ENCODE peak calls at places on chromosomes 5 and 9, in four cellular contexts. One of them, this sample, is unnamed.

GRCh38 chr5:1320436-1321344 is 24.2 kb downstream of the CLPTM1L start:
- DNase-seq in SK-N-SH: no peak
- DNase-seq in MM.1S: peak
- DNase-seq in CD8-positive, alpha-beta memory T cell: no peak
- DNase-seq in this sample: no peak

GRCh38 chr5:178314961-178315820 is 82.6 kb upstream of the PHYKPL start:
- DNase-seq in SK-N-SH: no peak
- DNase-seq in MM.1S: no peak
- DNase-seq in CD8-positive, alpha-beta memory T cell: no peak
- DNase-seq in this sample: no peak

GRCh38 chr9:2227468-2227867 is 212.3 kb downstream of the SMARCA2 start:
- DNase-seq in SK-N-SH: no peak
- DNase-seq in MM.1S: no peak
- DNase-seq in CD8-positive, alpha-beta memory T cell: no peak
- DNase-seq in this sample: no peak

GRCh38 chr5:176735383-176736265 is 74.7 kb upstream of the UNC5A start:
- DNase-seq in SK-N-SH: peak
- DNase-seq in MM.1S: no peak
- DNase-seq in CD8-positive, alpha-beta memory T cell: no peak
- DNase-seq in this sample: no peak

GRCh38 chr5:176320577-176320976 is 41.0 kb downstream of the KIAA1191 start:
- DNase-seq in SK-N-SH: no peak
- DNase-seq in MM.1S: no peak
- DNase-seq in CD8-positive, alpha-beta memory T cell: no peak
- DNase-seq in this sample: no peak

GRCh38 chr5:55864606-55865541 is 13.7 kb downstream of the IL31RA start:
- DNase-seq in SK-N-SH: no peak
- DNase-seq in MM.1S: no peak
- DNase-seq in CD8-positive, alpha-beta memory T cell: no peak
- DNase-seq in this sample: no peak

GRCh38 chr5:143376911-143377838 is 26.3 kb downstream of the NR3C1 start:
- DNase-seq in SK-N-SH: no peak
- DNase-seq in MM.1S: no peak
- DNase-seq in CD8-positive, alpha-beta memory T cell: no peak
- DNase-seq in this sample: no peak

GRCh38 chr9:18810581-18810980 is 222.4 kb downstream of the SAXO1 start:
- DNase-seq in SK-N-SH: no peak
- DNase-seq in MM.1S: no peak
- DNase-seq in CD8-positive, alpha-beta memory T cell: no peak
- DNase-seq in this sample: no peak

GRCh38 chr9:115036691-115037090 is 81.3 kb downstream of the TNC start:
- DNase-seq in SK-N-SH: no peak
- DNase-seq in MM.1S: no peak
- DNase-seq in CD8-positive, alpha-beta memory T cell: no peak
- DNase-seq in this sample: no peak

GRCh38 chr5:125263346-125263745 is 516.9 kb upstream of the ZNF608 start:
- DNase-seq in SK-N-SH: no peak
- DNase-seq in MM.1S: no peak
- DNase-seq in CD8-positive, alpha-beta memory T cell: no peak
- DNase-seq in this sample: no peak

GRCh38 chr5:56530031-56530430 is 285.3 kb upstream of the MAP3K1 start:
- DNase-seq in SK-N-SH: no peak
- DNase-seq in MM.1S: no peak
- DNase-seq in CD8-positive, alpha-beta memory T cell: no peak
- DNase-seq in this sample: no peak

GRCh38 chr9:89723696-89724095 is 118.9 kb downstream of the GADD45G start:
- DNase-seq in SK-N-SH: no peak
- DNase-seq in MM.1S: no peak
- DNase-seq in CD8-positive, alpha-beta memory T cell: no peak
- DNase-seq in this sample: no peak

GRCh38 chr5:80369521-80369920 is 38.3 kb upstream of the ZFYVE16 start:
- DNase-seq in SK-N-SH: no peak
- DNase-seq in MM.1S: no peak
- DNase-seq in CD8-positive, alpha-beta memory T cell: no peak
- DNase-seq in this sample: no peak

GRCh38 chr9:122244349-122244748 is 15.6 kb upstream of the LHX6 start:
- DNase-seq in SK-N-SH: no peak
- DNase-seq in MM.1S: no peak
- DNase-seq in CD8-positive, alpha-beta memory T cell: no peak
- DNase-seq in this sample: no peak

GRCh38 chr5:23840083-23840482 is 332.7 kb downstream of the PRDM9 start:
- DNase-seq in SK-N-SH: no peak
- DNase-seq in MM.1S: no peak
- DNase-seq in CD8-positive, alpha-beta memory T cell: no peak
- DNase-seq in this sample: no peak

GRCh38 chr9:84860423-84861115 is 191.0 kb downstream of the NTRK2 start:
- DNase-seq in SK-N-SH: no peak
- DNase-seq in MM.1S: no peak
- DNase-seq in CD8-positive, alpha-beta memory T cell: no peak
- DNase-seq in this sample: no peak

GRCh38 chr9:84862786-84863185 is 193.3 kb downstream of the NTRK2 start:
- DNase-seq in SK-N-SH: no peak
- DNase-seq in MM.1S: no peak
- DNase-seq in CD8-positive, alpha-beta memory T cell: no peak
- DNase-seq in this sample: no peak

GRCh38 chr9:84863372-84863771 is 193.8 kb downstream of the NTRK2 start:
- DNase-seq in SK-N-SH: no peak
- DNase-seq in MM.1S: no peak
- DNase-seq in CD8-positive, alpha-beta memory T cell: no peak
- DNase-seq in this sample: no peak

GRCh38 chr9:84858373-84858772 is 188.8 kb downstream of the NTRK2 start:
- DNase-seq in SK-N-SH: no peak
- DNase-seq in MM.1S: no peak
- DNase-seq in CD8-positive, alpha-beta memory T cell: no peak
- DNase-seq in this sample: no peak

GRCh38 chr9:84862308-84862707 is 192.8 kb downstream of the NTRK2 start:
- DNase-seq in SK-N-SH: no peak
- DNase-seq in MM.1S: no peak
- DNase-seq in CD8-positive, alpha-beta memory T cell: no peak
- DNase-seq in this sample: no peak
- H3K27ac ChIP-seq in SK-N-SH: no peak
- H3K27ac ChIP-seq in MM.1S: no peak
- H3K27ac ChIP-seq in CD8-positive, alpha-beta memory T cell: no peak
- H3K27ac ChIP-seq in this sample: no peak

GRCh38 chr9:125189361-125190289 is at the start of gene PPP6C:
- DNase-seq in SK-N-SH: peak
- DNase-seq in MM.1S: peak
- DNase-seq in CD8-positive, alpha-beta memory T cell: peak
- DNase-seq in this sample: peak
- H3K27ac ChIP-seq in SK-N-SH: peak
- H3K27ac ChIP-seq in MM.1S: peak
- H3K27ac ChIP-seq in CD8-positive, alpha-beta memory T cell: peak
- H3K27ac ChIP-seq in this sample: peak

DNA sequence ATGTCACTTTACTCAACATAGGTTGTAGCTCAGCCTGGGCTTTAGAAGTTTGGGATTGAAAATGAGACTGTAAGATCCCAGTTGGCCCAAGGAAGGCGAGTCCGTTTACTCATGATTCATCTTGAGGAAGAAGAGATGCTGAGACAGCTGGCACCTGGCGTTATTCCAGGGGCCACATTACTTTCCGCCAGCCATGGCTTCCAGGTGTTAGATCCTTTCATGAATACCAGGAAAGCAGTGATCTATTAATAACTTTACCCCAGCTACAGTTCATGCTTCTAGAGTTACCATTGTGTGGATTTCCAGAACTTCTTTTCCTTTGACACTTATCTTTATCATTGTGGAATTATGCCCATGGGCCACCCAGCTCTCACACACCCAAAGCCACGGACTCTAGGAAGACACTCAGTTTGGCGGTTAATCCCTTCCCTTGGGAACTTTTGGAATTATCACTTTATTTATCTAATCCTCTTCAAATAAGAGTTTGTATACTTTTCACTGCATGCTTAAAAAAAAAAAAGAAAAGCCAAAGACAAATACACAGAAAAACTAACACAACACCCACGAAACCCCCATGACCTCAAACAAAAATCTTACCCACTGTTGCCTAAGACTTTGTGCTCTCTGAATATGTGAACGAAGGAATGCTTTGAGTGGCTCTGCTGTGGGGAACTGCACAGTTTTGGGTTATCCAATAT is 26.9 kb downstream of the RAI14 start:
- DNase-seq in SK-N-SH: no peak
- DNase-seq in MM.1S: no peak
- DNase-seq in CD8-positive, alpha-beta memory T cell: no peak
- DNase-seq in this sample: no peak
- H3K27ac ChIP-seq in SK-N-SH: no peak
- H3K27ac ChIP-seq in MM.1S: no peak
- H3K27ac ChIP-seq in CD8-positive, alpha-beta memory T cell: no peak
- H3K27ac ChIP-seq in this sample: no peak

GRCh38 chr5:169426674-169427250 is 125.8 kb upstream of the SLIT3 start:
- DNase-seq in SK-N-SH: no peak
- DNase-seq in MM.1S: no peak
- DNase-seq in CD8-positive, alpha-beta memory T cell: no peak
- DNase-seq in this sample: no peak
- H3K27ac ChIP-seq in SK-N-SH: no peak
- H3K27ac ChIP-seq in MM.1S: no peak
- H3K27ac ChIP-seq in CD8-positive, alpha-beta memory T cell: no peak
- H3K27ac ChIP-seq in this sample: no peak

GRCh38 chr9:84330246-84330645 is 10.3 kb downstream of the SLC28A3 start:
- DNase-seq in SK-N-SH: no peak
- DNase-seq in MM.1S: no peak
- DNase-seq in CD8-positive, alpha-beta memory T cell: no peak
- DNase-seq in this sample: no peak

GRCh38 chr9:84325347-84325982 is 15.1 kb downstream of the SLC28A3 start:
- DNase-seq in SK-N-SH: no peak
- DNase-seq in MM.1S: no peak
- DNase-seq in CD8-positive, alpha-beta memory T cell: no peak
- DNase-seq in this sample: no peak

GRCh38 chr9:84337252-84337651 is 3.3 kb downstream of the SLC28A3 start:
- DNase-seq in SK-N-SH: no peak
- DNase-seq in MM.1S: no peak
- DNase-seq in CD8-positive, alpha-beta memory T cell: no peak
- DNase-seq in this sample: no peak

GRCh38 chr9:84327184-84327583 is 13.4 kb downstream of the SLC28A3 start:
- DNase-seq in SK-N-SH: no peak
- DNase-seq in MM.1S: no peak
- DNase-seq in CD8-positive, alpha-beta memory T cell: no peak
- DNase-seq in this sample: no peak

DNA sequence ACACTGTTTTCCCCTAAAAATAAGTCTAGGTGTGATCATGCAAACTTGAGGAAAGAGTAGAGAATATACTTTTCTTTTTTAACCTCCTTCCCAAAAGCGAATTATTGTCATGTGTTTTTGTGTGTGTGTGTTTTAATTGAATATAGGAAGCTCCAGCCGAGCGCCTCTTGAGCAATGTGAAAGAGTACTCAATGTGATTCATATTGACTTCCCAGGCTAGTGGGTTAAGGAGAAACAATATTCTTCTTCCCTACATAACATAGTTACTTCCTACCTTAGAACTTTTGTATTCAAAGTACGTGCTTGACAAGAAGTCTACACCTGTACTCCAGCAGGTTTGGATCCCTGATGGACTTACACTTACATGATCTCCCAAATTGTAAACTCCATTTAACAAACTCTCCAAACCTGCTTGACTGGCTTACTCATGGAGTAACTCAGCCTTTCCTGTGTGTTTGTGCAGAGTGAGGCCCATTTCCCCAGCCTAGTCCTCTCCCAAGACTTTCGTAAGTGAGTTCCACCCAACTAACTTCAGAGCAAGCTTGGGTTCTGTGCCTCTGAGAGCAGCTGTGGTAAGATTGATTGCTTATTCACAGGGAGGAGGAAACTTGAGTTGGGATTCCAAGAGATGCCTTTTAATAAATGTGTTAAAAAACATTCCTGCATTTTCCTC is 9.3 kb downstream of the SLC28A3 start:
- DNase-seq in SK-N-SH: no peak
- DNase-seq in MM.1S: no peak
- DNase-seq in CD8-positive, alpha-beta memory T cell: no peak
- DNase-seq in this sample: no peak
- H3K27ac ChIP-seq in SK-N-SH: no peak
- H3K27ac ChIP-seq in MM.1S: no peak
- H3K27ac ChIP-seq in CD8-positive, alpha-beta memory T cell: no peak
- H3K27ac ChIP-seq in this sample: no peak

DNA sequence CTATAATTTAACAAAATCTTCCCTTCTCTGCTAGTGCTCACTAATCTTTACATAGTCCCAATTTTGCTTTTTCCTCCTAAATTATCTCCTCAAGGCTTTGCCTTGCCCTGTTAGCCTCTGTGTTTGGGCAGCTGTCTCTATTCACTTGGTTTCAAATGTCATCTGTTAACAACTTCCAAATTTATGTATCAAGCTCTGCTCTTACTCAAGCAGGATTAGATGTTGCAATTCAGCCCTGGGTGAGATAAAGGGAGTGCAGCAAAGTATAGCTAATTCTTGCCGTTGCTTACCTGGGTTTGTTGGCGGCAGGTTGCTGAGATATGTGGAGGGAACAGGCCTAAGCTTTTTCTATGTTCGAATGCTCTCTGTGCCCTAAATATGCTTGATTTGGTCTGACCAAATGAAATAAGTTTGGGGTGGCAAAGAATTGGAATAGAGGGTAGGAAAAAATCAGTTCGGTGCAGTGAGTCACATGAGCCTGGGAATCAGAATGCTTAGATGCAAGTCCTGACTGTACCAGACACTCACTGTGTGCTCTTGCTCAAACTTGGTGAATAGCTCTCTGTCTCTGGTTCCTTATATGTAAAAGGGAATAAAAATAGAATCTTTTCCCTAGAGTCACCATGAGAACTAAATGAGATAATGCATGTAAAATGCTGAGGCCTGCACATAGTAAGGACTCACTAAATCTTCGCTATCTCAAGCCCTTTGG is 483.7 kb downstream of the DMAC1 start:
- DNase-seq in SK-N-SH: no peak
- DNase-seq in MM.1S: no peak
- DNase-seq in CD8-positive, alpha-beta memory T cell: no peak
- DNase-seq in this sample: no peak
- H3K27ac ChIP-seq in SK-N-SH: no peak
- H3K27ac ChIP-seq in MM.1S: no peak
- H3K27ac ChIP-seq in CD8-positive, alpha-beta memory T cell: no peak
- H3K27ac ChIP-seq in this sample: no peak

DNA sequence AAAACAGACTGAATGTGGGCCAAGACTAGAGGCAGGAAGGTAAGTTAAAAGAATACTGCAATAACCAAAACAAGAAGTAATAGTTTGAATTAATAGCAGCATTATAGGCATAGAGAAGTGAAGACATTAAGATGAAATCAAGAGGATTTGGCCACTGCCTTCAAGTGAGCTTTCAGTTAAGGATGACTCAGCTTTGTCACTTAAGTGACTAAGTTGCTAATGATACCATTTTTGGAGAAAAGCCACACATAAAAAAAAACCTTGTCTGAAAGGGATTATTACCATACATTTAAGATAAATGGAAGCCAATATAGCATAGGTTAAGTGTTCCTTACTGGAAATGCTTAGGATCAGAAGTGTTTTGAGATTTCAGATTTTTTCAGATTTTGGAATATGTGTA is 57.0 kb downstream of the ECPAS start:
- DNase-seq in SK-N-SH: no peak
- DNase-seq in MM.1S: no peak
- DNase-seq in CD8-positive, alpha-beta memory T cell: no peak
- DNase-seq in this sample: no peak
- H3K27ac ChIP-seq in SK-N-SH: no peak
- H3K27ac ChIP-seq in MM.1S: no peak
- H3K27ac ChIP-seq in CD8-positive, alpha-beta memory T cell: no peak
- H3K27ac ChIP-seq in this sample: no peak